ENCODE peak calls at places on chromosomes 6 and 20, in seven cellular contexts. P, M, Z, I, B, K and Q are unnamed samples. For H3K27me3, the result is how much of the 10 kb centered on the place peaks cover.

GRCh38 chr20:31897541-31897940 is 27.1 kb downstream of the TTLL9 start:
- DNase-seq in P (no peak), M (no peak), Z (no peak), I (no peak), B (no peak), K (no peak), Q (no peak)

GRCh38 chr20:2859330-2860121 is 13.8 kb upstream of the PTPRA start:
- DNase-seq in P (no peak), M (no peak), Z (no peak), I (no peak), B (no peak), K (no peak), Q (no peak)

GRCh38 chr6:3587660-3588059 is 130.8 kb upstream of the SLC22A23 start:
- DNase-seq in P (no peak), M (no peak), Z (no peak), I (no peak), B (no peak), K (no peak), Q (no peak)

GRCh38 chr6:130513770-130514169 is 148.0 kb downstream of the TMEM200A start:
- DNase-seq in P (peak), M (no peak), Z (no peak), I (no peak), B (no peak), K (no peak), Q (no peak)

GRCh38 chr6:119742188-119742803 is 392.7 kb upstream of the MAN1A1 start:
- DNase-seq in P (peak), M (peak), Z (peak), I (no peak), B (peak), K (no peak), Q (peak)

GRCh38 chr6:11804706-11805105 is 26.1 kb upstream of the ADTRP start:
- DNase-seq in P (no peak), M (no peak), Z (no peak), I (no peak), B (no peak), K (no peak), Q (no peak)

GRCh38 chr6:144314562-144314961 is 29.4 kb downstream of the UTRN start:
- DNase-seq in P (no peak), M (no peak), Z (no peak), I (no peak), B (no peak), K (no peak), Q (no peak)

GRCh38 chr6:142935553-142936517 is 9.1 kb downstream of the HIVEP2 start:
- DNase-seq in P (no peak), M (no peak), Z (no peak), I (no peak), B (no peak), K (no peak), Q (no peak)

GRCh38 chr6:7454696-7455095 is 65.1 kb downstream of the RIOK1 start:
- DNase-seq in P (no peak), M (no peak), Z (no peak), I (no peak), B (no peak), K (no peak), Q (no peak)

GRCh38 chr6:170561550-170561949 is 7.4 kb downstream of the TBP start:
- DNase-seq in P (no peak), M (no peak), Z (no peak), I (no peak), B (no peak), K (no peak), Q (no peak)

GRCh38 chr20:60483371-60483770 is 525.1 kb downstream of the CDH26 start:
- DNase-seq in P (no peak), M (no peak), Z (no peak), I (no peak), B (no peak), K (no peak), Q (no peak)

GRCh38 chr20:60486345-60486744 is 528.1 kb downstream of the CDH26 start:
- DNase-seq in P (no peak), M (no peak), Z (no peak), I (no peak), B (no peak), K (no peak), Q (no peak)

GRCh38 chr20:60484316-60484715 is 526.1 kb downstream of the CDH26 start:
- DNase-seq in P (no peak), M (no peak), Z (no peak), I (no peak), B (no peak), K (no peak), Q (no peak)

GRCh38 chr20:60482609-60483008 is 524.4 kb downstream of the CDH26 start:
- DNase-seq in P (no peak), M (no peak), Z (no peak), I (no peak), B (no peak), K (no peak), Q (no peak)

DNA sequence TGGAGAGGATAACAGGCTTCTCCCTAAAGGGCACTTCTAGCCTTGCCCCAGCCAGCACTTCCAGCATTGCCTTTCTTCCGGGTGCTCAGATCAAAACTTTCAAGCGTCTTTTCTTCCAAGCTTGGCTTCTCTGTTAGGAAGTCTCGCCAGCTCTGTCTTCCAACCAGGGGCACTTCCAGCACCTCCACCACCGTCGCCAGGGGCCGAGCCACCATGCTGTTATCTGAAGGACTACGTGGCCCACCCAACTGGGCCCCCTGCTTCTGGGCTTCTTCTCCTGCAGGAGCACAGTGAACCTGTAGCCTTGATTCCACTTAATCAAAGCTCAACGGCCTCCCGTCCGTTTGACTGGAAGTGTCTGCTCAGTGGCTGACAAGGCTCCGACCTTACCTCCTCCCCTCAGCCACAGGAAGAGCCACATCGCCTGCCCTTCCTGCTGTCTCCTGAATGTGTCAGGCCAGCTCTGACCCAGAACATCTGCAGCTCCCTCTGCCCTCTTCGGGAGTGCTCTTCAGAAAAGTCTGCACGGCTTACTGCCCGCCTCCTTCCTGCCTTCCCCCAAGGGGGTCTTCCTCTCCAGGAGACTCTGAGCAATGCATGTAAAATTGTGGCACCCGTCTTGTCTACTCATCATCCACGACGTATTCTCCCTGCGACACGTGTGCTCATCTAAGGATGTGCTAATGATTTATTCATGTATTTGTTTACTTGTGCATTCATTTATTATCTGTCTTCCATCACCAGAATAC is 527.0 kb downstream of the CDH26 start:
- DNase-seq in P (no peak), M (no peak), Z (no peak), I (no peak), B (no peak), K (no peak), Q (no peak)
- H3K27me3 ChIP-seq in P (under half), M (under half), Z (under half), I (under half), B (under half), K (under half), Q (under half)

GRCh38 chr20:47024461-47024937 is 129.9 kb downstream of the EYA2 start:
- DNase-seq in P (no peak), M (no peak), Z (no peak), I (no peak), B (no peak), K (no peak), Q (no peak)
- H3K27me3 ChIP-seq in P (under half), M (under half), Z (under half), I (under half), B (under half), K (under half), Q (half or more)

GRCh38 chr20:609371-609964 is 641 bp downstream of the TCF15 start:
- DNase-seq in P (no peak), M (no peak), Z (no peak), I (no peak), B (no peak), K (no peak), Q (no peak)
- H3K27me3 ChIP-seq in P (under half), M (under half), Z (under half), I (under half), B (half or more), K (half or more), Q (under half)

GRCh38 chr20:48153523-48153922 is 368.2 kb upstream of the SULF2 start:
- DNase-seq in P (no peak), M (no peak), Z (no peak), I (no peak), B (peak), K (no peak), Q (no peak)
- H3K27me3 ChIP-seq in P (under half), M (under half), Z (under half), I (under half), B (under half), K (under half), Q (half or more)

DNA sequence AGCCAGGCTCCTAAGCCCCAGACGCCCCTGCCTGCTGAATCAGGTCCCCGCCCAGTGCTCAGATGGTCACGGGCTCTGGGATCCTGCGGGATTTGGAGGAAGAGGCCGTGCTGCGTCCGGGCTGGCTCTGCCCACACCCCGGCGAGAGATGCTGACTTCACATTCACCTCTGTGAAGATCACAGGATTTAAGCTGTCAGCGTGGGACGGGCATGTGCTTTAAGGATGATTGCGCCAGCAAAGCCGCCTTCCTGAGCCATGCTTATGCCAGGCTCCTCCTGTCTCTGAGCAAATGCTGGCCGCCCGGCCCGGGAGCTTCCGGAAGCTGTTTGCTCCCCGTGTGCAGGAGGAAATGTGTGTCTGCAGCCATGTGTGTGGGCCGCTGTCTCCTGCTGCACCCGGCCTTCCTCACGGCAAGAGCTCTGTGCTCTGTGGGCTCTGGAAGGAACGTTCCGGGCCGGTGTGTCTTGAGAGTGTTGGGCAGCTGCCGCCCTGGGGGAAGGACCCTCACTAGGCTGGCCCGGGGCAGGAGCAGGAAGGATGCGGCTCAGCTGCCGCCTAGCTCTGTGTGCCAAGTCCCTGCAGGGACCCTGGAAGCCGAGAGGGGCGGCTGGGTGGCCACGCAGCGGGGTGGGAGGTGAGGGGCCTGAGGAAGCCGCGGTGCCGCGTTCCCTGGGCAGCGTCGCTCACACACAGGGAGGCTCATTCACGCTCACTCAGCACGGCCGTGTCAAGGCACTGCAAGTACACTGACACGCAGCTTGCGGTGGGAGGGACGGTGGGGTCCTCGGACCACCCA is 19.0 kb upstream of the BHLHE23 start:
- DNase-seq in P (no peak), M (no peak), Z (no peak), I (peak), B (no peak), K (no peak), Q (peak)
- H3K27me3 ChIP-seq in P (under half), M (under half), Z (under half), I (under half), B (under half), K (half or more), Q (half or more)

GRCh38 chr6:134849920-134850447 is 99.9 kb downstream of the ALDH8A1 start:
- DNase-seq in P (no peak), M (no peak), Z (no peak), I (no peak), B (no peak), K (no peak), Q (no peak)

GRCh38 chr6:134850906-134851305 is 99.0 kb downstream of the ALDH8A1 start:
- DNase-seq in P (no peak), M (no peak), Z (no peak), I (peak), B (no peak), K (no peak), Q (no peak)

GRCh38 chr6:134846031-134846430 is 103.9 kb downstream of the ALDH8A1 start:
- DNase-seq in P (no peak), M (no peak), Z (no peak), I (no peak), B (no peak), K (no peak), Q (no peak)

GRCh38 chr6:134846865-134847264 is 103.0 kb downstream of the ALDH8A1 start:
- DNase-seq in P (no peak), M (no peak), Z (no peak), I (no peak), B (no peak), K (no peak), Q (no peak)

DNA sequence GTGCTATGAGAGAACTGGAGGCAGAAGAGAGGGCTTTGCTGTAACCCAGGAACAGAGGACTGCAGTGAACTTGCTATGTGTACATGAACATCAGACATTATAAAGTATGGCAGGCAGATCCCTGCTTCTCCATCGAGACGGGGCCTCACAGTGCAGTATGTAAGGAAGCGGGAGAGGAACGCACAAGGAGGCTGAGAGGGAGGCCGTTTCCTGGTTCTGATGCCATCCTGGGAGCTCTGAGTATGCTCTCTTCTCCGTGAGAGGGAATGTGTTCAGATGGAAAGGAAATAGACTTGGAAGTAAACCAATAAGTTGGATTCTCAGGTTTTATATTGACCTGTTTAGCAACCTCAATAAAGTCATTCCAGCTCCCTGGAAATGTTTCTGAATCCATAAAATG is 101.8 kb downstream of the ALDH8A1 start:
- DNase-seq in P (peak), M (no peak), Z (no peak), I (no peak), B (no peak), K (no peak), Q (no peak)
- H3K27me3 ChIP-seq in P (under half), M (under half), Z (under half), I (under half), B (under half), K (under half), Q (under half)

DNA sequence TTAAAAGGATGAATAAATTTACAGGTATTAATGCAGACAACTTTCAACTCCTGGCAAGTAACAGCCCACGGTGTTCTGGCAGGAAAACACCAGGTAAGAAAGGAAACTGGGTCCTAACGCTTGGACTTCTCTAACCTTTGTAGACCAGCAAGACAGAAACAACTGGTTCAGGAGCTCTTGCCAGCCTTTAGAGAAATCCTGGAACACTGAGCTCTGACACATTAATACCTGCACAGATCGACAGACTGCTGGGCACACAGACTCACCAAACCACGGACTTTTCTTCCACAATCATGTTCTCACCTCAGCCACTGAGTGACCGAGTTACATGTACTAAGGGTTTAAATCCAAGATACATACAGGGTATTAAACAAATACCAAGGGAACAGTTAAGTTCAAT is 36.3 kb downstream of the GRIK2 start:
- DNase-seq in P (no peak), M (no peak), Z (no peak), I (no peak), B (no peak), K (no peak), Q (no peak)
- H3K27me3 ChIP-seq in P (under half), M (under half), Z (under half), I (under half), B (under half), K (under half), Q (under half)

GRCh38 chr20:48478806-48479550 is 348.8 kb downstream of the PREX1 start:
- DNase-seq in P (no peak), M (no peak), Z (no peak), I (no peak), B (no peak), K (no peak), Q (no peak)
- H3K27me3 ChIP-seq in P (under half), M (under half), Z (under half), I (under half), B (under half), K (under half), Q (half or more)